ENCODE peak calls at places on chromosomes 6 and 20, in four cellular contexts. I is neuronal stem cell, J is IMR-90, X is mesenchymal stem cell. W is an unnamed sample.

GRCh38 chr20:3318226-3318884 is 79.4 kb upstream of the SLC4A11 start:
- DNase-seq in I (no peak), J (peak), X (peak), W (peak)

GRCh38 chr6:157555795-157556645 is 175.0 kb downstream of the ZDHHC14 start:
- DNase-seq in J (no peak), X (no peak), I (no peak), W (no peak)

GRCh38 chr6:4344317-4344899 is 209.0 kb upstream of the ECI2 start:
- DNase-seq in J (no peak), X (peak), I (no peak), W (peak)

GRCh38 chr20:36384022-36384619 is 78.0 kb downstream of the DLGAP4 start:
- DNase-seq in I (peak), X (peak), J (peak), W (peak)

GRCh38 chr6:121491576-121491975 is 56.1 kb downstream of the GJA1 start:
- DNase-seq in I (no peak), X (no peak), J (peak), W (no peak)

GRCh38 chr6:54335871-54336270 is 27.6 kb downstream of the TINAG start:
- DNase-seq in J (peak), I (no peak), X (peak), W (peak)

GRCh38 chr20:53774487-53775203 is 181.0 kb upstream of the ZNF217 start:
- DNase-seq in I (no peak), X (peak), J (peak), W (peak)

GRCh38 chr20:1842281-1842680 is 52.9 kb upstream of the SIRPA start:
- DNase-seq in J (no peak), X (no peak), I (no peak), W (no peak)

GRCh38 chr6:143233563-143234285 is 173.0 kb downstream of the AIG1 start:
- DNase-seq in I (peak), X (no peak), J (no peak), W (no peak)

GRCh38 chr20:45338121-45339030 is 9.8 kb downstream of the SDC4 start:
- DNase-seq in J (no peak), X (peak), I (no peak), W (no peak)

GRCh38 chr20:38166707-38167233 is 1.7 kb upstream of the TGM2 start:
- DNase-seq in X (no peak), J (no peak), I (no peak), W (no peak)

GRCh38 chr20:40471261-40471629 is 217.8 kb downstream of the MAFB start:
- DNase-seq in I (peak), X (peak), J (no peak), W (peak)

GRCh38 chr20:21173496-21174025 is 47.7 kb downstream of the KIZ start:
- DNase-seq in I (no peak), J (peak), X (no peak), W (no peak)

GRCh38 chr20:19779634-19780033 is 21.6 kb downstream of the RIN2 start:
- DNase-seq in I (no peak), X (no peak), J (no peak), W (no peak)

GRCh38 chr6:149642829-149643580 is 5.5 kb downstream of the KATNA1 start:
- DNase-seq in J (peak), X (no peak), I (no peak), W (no peak)

GRCh38 chr20:52923123-52923543 is 49.0 kb upstream of the TSHZ2 start:
- DNase-seq in I (peak), J (peak), X (peak), W (peak)

GRCh38 chr20:58878399-58878798 is 25.9 kb downstream of the GNAS start:
- DNase-seq in I (no peak), X (no peak), J (no peak), W (no peak)

DNA sequence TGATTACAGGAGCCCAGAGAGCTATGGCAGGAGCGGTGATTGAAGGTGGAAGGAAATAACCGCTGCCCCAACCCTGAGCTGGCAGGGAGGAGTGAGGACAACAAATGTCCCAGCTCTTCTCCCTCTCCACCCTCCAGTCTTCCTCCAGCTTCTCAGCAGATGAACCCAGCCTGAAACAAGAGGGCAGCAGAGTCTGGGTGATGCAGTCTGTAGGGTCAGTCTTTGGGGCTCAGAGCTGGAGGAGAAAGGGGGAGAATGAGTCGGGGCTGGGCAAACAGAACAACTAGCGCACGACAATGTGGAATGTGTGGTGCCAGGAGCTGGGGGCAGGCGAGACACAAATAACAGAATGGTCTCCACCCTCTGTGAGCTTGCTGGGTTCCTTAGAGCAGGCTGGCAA is 4.5 kb upstream of the GUCA1A start:
- DNase-seq in I (no peak), X (no peak), J (no peak), W (no peak)
- H4K91ac ChIP-seq in I (peak), X (no peak), J (no peak), W (no peak)

GRCh38 chr20:17177341-17177740 is 49.5 kb upstream of the PCSK2 start:
- DNase-seq in X (no peak), I (no peak), J (no peak), W (no peak)

GRCh38 chr20:17171750-17172149 is 55.1 kb upstream of the PCSK2 start:
- DNase-seq in X (no peak), I (no peak), J (no peak), W (no peak)

GRCh38 chr20:17168026-17168612 is 58.7 kb upstream of the PCSK2 start:
- DNase-seq in J (no peak), I (no peak), X (no peak), W (no peak)

GRCh38 chr20:17169575-17170136 is 57.2 kb upstream of the PCSK2 start:
- DNase-seq in X (no peak), J (no peak), I (no peak), W (no peak)

DNA sequence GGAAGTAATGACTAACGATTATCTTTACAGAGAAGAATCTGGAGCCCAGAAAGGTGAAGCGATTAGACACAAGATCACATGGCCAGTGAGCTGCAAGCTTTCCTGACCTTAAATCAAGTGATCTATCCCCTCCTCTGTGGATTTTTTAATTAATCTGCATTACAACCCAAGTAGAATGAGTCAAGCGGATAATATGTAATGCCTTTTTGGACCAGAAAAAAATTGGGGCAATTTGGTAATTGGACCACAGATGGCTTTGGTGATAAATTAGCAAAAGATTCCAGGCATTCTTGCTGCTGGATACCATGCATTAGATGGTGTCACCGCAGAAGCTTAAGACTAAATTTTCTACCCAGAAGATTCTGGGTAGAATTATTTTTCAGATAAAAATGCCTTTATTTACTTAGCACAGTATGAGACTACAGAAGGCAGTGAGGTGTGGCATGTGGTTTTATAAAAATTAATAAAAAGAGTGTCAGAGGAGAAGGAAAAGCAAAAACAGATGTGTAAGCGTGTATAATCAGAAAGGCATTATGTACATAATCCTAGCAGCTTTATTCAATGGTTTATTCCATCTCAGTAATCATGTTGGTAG is 53.9 kb upstream of the PCSK2 start:
- DNase-seq in J (no peak), I (no peak), X (no peak), W (no peak)
- H2BK120ac ChIP-seq in J (no peak), I (no peak), X (no peak), W (no peak)

GRCh38 chr20:63497946-63498935 is 642 bp downstream of the EEF1A2 start:
- DNase-seq in X (peak), J (peak), I (no peak), W (peak)

GRCh38 chr20:63499333-63499969 is 568 bp upstream of the EEF1A2 start:
- DNase-seq in I (no peak), X (no peak), J (no peak), W (no peak)

GRCh38 chr20:63497138-63497945 is 1.5 kb downstream of the EEF1A2 start:
- DNase-seq in J (no peak), I (no peak), X (no peak), W (no peak)

GRCh38 chr20:63500151-63500901 is 1.4 kb upstream of the EEF1A2 start:
- DNase-seq in J (no peak), I (no peak), X (no peak), W (no peak)

DNA sequence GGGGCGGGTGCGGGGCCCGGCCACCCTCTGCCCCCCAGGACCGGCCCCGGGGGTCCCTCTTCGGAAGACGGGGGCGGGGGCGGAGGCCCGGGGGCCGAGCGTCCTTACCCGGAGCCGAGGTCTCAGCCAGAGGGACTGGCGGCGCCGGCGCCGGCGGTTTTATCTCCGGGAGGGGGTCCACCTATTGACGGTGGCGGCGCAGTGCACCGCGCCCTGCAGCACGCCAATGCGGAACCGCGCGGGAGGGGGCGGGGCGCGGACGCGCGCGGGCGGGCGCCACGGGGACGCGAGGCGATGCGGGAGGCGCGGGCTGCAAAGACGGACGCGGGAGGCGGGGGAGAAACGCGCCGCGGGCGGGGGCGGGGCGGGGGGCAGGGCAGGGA is at the start of gene EEF1A2:
- DNase-seq in X (no peak), J (no peak), I (no peak), W (peak)
- H4K91ac ChIP-seq in X (no peak), J (no peak), I (no peak), W (no peak)

DNA sequence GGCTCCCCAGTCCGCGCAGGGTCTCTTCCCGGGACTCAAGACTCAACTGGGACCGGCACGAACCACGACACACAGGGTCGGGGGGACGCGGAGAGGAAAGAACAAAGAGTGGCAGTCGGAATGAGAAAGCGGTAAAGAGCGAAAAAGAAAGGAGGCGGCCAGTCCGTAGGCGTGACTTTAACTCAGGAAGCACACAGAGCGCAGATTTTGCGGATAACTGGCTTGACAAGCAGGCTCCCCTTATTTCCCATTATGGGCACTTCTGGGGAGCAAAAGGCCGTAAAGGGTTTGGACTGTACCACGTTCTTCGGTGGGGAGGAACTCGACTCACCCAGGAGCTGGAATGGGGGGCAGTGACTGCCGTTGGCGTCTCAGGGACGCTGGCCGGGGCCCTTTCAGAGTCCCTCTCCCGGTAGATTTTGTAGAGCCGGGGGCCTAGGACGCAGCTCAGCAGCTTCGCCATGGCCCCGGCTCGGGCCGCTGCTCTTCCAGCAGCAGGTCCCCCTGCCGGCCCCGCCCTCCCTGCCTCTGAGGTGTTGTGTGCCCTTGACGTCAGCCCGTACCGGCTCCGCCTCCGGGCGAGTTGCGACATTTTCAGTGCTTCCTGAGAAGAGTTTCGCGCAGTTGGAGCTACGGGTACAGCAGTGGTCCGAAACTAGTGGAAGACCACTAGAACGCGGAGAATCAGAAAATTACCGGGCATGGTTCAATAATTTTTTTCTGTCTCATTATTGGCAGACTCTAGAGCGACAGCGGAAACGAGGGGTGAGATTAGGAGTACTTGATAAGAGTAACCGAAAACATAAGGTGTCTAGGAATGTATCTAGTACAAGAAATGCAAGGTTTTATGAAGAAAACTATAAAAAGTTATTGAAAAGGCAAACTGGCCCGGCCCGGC is at the start of gene ABHD16A:
- DNase-seq in J (peak), X (peak), I (peak), W (peak)
- H2BK120ac ChIP-seq in J (peak), X (no peak), I (peak), W (peak)

GRCh38 chr20:32681175-32682084 is 7.7 kb upstream of the C20orf203 start:
- DNase-seq in I (no peak), X (peak), J (peak), W (peak)
- H4K91ac ChIP-seq in I (no peak), X (peak), J (no peak), W (peak)

GRCh38 chr6:137496392-137496767 is 2.2 kb upstream of the OLIG3 start:
- DNase-seq in X (no peak), I (peak), J (no peak), W (no peak)

GRCh38 chr6:137496909-137497721 is 2.9 kb upstream of the OLIG3 start:
- DNase-seq in X (no peak), I (peak), J (no peak), W (no peak)

GRCh38 chr6:137498488-137499219 is 4.5 kb upstream of the OLIG3 start:
- DNase-seq in X (no peak), J (no peak), I (no peak), W (no peak)

GRCh38 chr6:137495652-137496391 is 1.6 kb upstream of the OLIG3 start:
- DNase-seq in X (no peak), I (peak), J (no peak), W (no peak)

DNA sequence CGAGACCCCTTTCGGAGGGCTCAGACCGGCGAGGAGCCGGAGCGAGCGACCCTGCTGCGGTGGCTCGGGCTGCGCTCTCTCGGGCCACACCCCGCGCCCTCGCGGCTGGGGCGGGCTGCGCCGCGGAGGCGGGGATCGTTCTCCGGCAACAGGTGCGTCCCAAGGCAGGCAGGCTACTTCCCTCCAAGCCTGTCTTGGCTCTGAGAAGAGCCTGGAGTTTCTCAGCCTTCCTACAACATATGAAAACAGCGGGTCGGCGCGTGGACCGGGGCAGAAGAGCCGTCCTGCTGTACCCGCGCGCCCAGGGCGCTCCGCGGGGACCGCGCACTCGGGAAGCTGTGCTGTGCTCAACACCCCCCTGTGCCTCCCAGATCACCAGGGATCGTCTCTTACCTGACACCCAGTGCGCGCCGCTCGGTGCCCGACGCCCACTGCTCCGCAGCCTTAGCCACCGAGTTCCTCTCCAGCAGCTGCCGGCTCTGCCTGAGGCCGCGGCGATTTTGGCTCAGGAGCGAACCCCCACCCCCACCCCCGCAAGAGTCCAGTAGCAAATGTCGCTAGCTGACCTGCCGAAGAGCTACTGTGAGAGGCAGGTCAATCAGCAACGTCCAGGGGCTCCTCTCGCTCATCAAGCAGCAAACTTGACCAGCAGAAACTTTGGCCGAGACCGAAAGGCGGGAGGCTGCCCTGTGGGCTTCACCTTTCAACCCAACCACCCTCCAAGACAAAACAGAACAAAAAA is 3.7 kb upstream of the OLIG3 start:
- DNase-seq in I (peak), J (no peak), X (no peak), W (no peak)
- H2BK120ac ChIP-seq in I (no peak), J (no peak), X (no peak), W (no peak)

GRCh38 chr20:34949120-34949519 is 6.5 kb downstream of the GSS start:
- DNase-seq in J (no peak), I (no peak), X (no peak), W (no peak)

GRCh38 chr20:34946661-34947060 is 8.9 kb downstream of the GSS start:
- DNase-seq in J (peak), I (no peak), X (no peak), W (no peak)

GRCh38 chr20:34947336-34947735 is 8.3 kb downstream of the GSS start:
- DNase-seq in J (no peak), I (no peak), X (no peak), W (no peak)

GRCh38 chr20:34945315-34946077 is 10.1 kb downstream of the GSS start:
- DNase-seq in J (no peak), X (no peak), I (no peak), W (no peak)

DNA sequence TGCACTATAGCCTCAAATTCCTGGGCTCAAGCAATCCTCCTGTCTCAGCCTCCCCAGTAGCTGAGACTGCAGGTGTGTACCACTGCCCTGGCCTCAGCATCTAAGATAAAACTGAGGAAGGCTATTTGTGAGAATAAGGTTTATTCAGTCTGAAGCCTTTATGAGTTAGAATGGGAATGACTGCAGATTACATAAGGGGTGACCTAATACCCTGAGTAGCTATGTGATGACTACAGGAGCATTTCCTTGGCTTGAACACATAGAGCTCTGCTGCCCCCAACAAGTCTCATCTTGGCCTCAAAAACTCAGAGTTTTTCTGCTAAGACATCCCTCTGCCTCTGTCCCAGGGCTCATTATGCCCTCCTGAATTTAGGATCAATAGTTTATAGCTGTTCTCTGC is 7.6 kb downstream of the GSS start:
- DNase-seq in I (no peak), J (peak), X (peak), W (no peak)
- H4K91ac ChIP-seq in I (no peak), J (no peak), X (no peak), W (no peak)

DNA sequence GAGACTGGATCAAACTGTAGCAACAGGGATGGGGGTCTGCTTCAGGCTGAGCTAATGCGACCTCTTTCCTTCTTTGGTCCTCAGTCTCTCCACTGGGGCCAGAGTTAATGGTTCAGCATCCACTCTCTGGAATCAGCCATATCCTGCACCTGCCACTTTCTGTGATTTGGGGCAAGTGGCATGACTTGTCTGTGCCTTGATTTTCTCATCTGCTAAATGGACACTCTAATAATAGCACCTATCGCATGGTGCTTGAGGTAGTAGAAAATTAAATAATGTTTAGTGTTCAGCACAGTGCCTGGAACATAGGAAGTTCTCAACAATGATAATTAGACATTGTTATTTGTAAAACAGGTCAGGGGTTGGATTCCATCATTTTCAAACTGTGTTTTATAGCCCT is 6.3 kb downstream of the XKR7 start:
- DNase-seq in I (no peak), X (no peak), J (no peak), W (no peak)
- H2BK120ac ChIP-seq in I (no peak), X (no peak), J (no peak), W (no peak)

W was measured in trophoblast cell.